ENCODE peak calls at places on chromosomes 12 and 14, in four cellular contexts. One of them, this sample, is unnamed.

GRCh38 chr12:118874698-118875548 is 106.4 kb upstream of the SRRM4 start:
- DNase-seq in hepatocyte: no peak
- DNase-seq in ovary: no peak
- DNase-seq in MM.1S: no peak
- DNase-seq in this sample: no peak

GRCh38 chr12:27277846-27278260 is 33.8 kb downstream of the STK38L start:
- DNase-seq in hepatocyte: peak; percentile 64
- DNase-seq in ovary: no peak
- DNase-seq in MM.1S: peak; percentile 55
- DNase-seq in this sample: peak; percentile 76

GRCh38 chr12:27333311-27334009 is 824 bp downstream of the BMAL2 start:
- DNase-seq in hepatocyte: peak; percentile 58
- DNase-seq in ovary: peak; percentile 36
- DNase-seq in MM.1S: peak; percentile 64
- DNase-seq in this sample: no peak

GRCh38 chr14:61179061-61179675 is 102.0 kb downstream of the TMEM30B start:
- DNase-seq in hepatocyte: no peak
- DNase-seq in ovary: no peak
- DNase-seq in MM.1S: no peak
- DNase-seq in this sample: no peak

GRCh38 chr14:47674546-47675238 is 713 bp downstream of the MDGA2 start:
- DNase-seq in hepatocyte: peak; percentile 22
- DNase-seq in ovary: no peak
- DNase-seq in MM.1S: no peak
- DNase-seq in this sample: no peak

GRCh38 chr12:89801284-89801683 is 92.6 kb upstream of the ATP2B1 start:
- DNase-seq in hepatocyte: no peak
- DNase-seq in ovary: no peak
- DNase-seq in MM.1S: no peak
- DNase-seq in this sample: no peak

GRCh38 chr12:11941601-11942360 is 129.0 kb upstream of the BCL2L14 start:
- DNase-seq in hepatocyte: no peak
- DNase-seq in ovary: no peak
- DNase-seq in MM.1S: no peak
- DNase-seq in this sample: peak; percentile 20

GRCh38 chr14:74897642-74898041 is 15.9 kb downstream of the DLST start:
- DNase-seq in hepatocyte: no peak
- DNase-seq in ovary: no peak
- DNase-seq in MM.1S: no peak
- DNase-seq in this sample: no peak

GRCh38 chr12:95146767-95147166 is 70.5 kb downstream of the FGD6 start:
- DNase-seq in hepatocyte: no peak
- DNase-seq in ovary: no peak
- DNase-seq in MM.1S: no peak
- DNase-seq in this sample: no peak

GRCh38 chr12:68919581-68920239 is 13.3 kb downstream of the CPM start:
- DNase-seq in hepatocyte: no peak
- DNase-seq in ovary: no peak
- DNase-seq in MM.1S: no peak
- DNase-seq in this sample: no peak

GRCh38 chr14:82657186-82657675 is 1123.6 kb upstream of the SEL1L start:
- DNase-seq in hepatocyte: no peak
- DNase-seq in ovary: no peak
- DNase-seq in MM.1S: no peak
- DNase-seq in this sample: no peak

GRCh38 chr14:75877292-75877691 is 104.5 kb downstream of the TGFB3 start:
- DNase-seq in hepatocyte: no peak
- DNase-seq in ovary: no peak
- DNase-seq in MM.1S: no peak
- DNase-seq in this sample: peak; percentile 72

GRCh38 chr12:122368361-122369073 is 54.0 kb downstream of the CLIP1 start:
- DNase-seq in hepatocyte: peak; percentile 68
- DNase-seq in ovary: no peak
- DNase-seq in MM.1S: no peak
- DNase-seq in this sample: peak; percentile 30

GRCh38 chr14:38089123-38089522 is 118.6 kb upstream of the SSTR1 start:
- DNase-seq in hepatocyte: no peak
- DNase-seq in ovary: no peak
- DNase-seq in MM.1S: no peak
- DNase-seq in this sample: no peak

GRCh38 chr14:37036669-37037341 is 135.6 kb downstream of the SLC25A21 start:
- DNase-seq in hepatocyte: no peak
- DNase-seq in ovary: no peak
- DNase-seq in MM.1S: peak; percentile 10
- DNase-seq in this sample: peak; percentile 6

GRCh38 chr12:57487055-57487596 is 742 bp upstream of the MARS1 start:
- DNase-seq in hepatocyte: no peak
- DNase-seq in ovary: no peak
- DNase-seq in MM.1S: no peak
- DNase-seq in this sample: no peak

GRCh38 chr12:57490126-57490525 is 2.3 kb downstream of the MARS1 start:
- DNase-seq in hepatocyte: no peak
- DNase-seq in ovary: no peak
- DNase-seq in MM.1S: no peak
- DNase-seq in this sample: no peak

GRCh38 chr12:57488397-57489156 is 709 bp downstream of the MARS1 start:
- DNase-seq in hepatocyte: no peak
- DNase-seq in ovary: no peak
- DNase-seq in MM.1S: peak; percentile 28
- DNase-seq in this sample: no peak

GRCh38 chr12:57487597-57488396 is at the start of gene MARS1:
- DNase-seq in hepatocyte: peak; percentile 97
- DNase-seq in ovary: peak; percentile 94
- DNase-seq in MM.1S: peak; percentile 98
- DNase-seq in this sample: peak; percentile 85

GRCh38 chr12:57489157-57489641 is 1.3 kb downstream of the MARS1 start:
- DNase-seq in hepatocyte: no peak
- DNase-seq in ovary: no peak
- DNase-seq in MM.1S: no peak
- DNase-seq in this sample: no peak
- H3K27ac ChIP-seq in hepatocyte: no peak overlapping the region
- H3K27ac ChIP-seq in ovary: no peak overlapping the region
- H3K27ac ChIP-seq in MM.1S: peak overlapping the region; percentile 66
- H3K27ac ChIP-seq in this sample: no peak overlapping the region

GRCh38 chr12:133124674-133125073 is 5.4 kb downstream of the ZNF891 start:
- DNase-seq in hepatocyte: no peak
- DNase-seq in ovary: no peak
- DNase-seq in MM.1S: no peak
- DNase-seq in this sample: no peak
- H3K9me3 ChIP-seq in hepatocyte: peaks cover 77% of the 10 kb centered on the region
- H3K9me3 ChIP-seq in ovary: peaks cover 27% of the 10 kb centered on the region
- H3K9me3 ChIP-seq in MM.1S: no peaks in the 10 kb centered on the region
- H3K9me3 ChIP-seq in this sample: peaks cover 48% of the 10 kb centered on the region

DNA sequence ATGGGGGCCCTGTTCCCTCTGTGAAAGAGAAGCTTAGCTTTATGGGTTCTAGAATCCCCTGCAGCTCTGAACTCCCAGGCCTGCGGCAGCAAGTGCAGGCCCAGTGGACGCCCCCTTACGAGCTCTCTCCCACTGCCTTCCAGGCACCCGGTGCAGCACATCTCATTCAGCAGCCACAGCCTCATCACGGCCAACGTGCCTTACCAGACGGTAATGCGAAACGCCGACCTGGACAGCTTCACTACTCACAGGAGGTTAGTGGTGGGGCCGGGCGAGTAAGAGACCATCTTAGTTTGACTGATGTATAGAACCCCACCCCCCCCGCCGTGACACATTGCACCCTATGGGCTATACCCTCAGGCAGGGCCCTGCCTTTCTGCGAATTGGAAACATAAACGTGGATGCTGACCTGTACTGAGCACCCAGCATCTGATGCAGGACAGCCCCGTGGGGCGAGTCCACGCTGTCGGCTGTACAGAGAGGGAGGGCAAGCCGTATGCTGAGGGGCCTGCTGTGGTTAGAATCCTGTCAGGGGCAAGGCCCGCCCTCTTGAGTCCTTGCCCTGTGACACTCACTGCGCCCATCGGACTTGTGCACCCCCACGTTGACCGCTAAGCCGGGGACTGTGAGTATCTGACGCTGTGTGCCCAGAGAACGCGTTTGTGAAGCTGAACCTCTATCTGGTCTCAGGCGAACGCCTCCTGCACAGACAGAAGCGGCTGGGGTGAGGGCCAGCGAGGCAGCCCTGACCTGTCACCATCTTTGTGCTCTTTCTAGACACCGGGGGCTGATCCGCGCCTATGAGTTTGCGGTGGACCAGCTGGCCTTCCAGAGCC is 71.7 kb downstream of the TESC start:
- DNase-seq in hepatocyte: no peak
- DNase-seq in ovary: peak; percentile 31
- DNase-seq in MM.1S: no peak
- DNase-seq in this sample: no peak
- H3K27ac ChIP-seq in hepatocyte: no peak overlapping the region
- H3K27ac ChIP-seq in ovary: no peak overlapping the region
- H3K27ac ChIP-seq in MM.1S: no peak overlapping the region
- H3K27ac ChIP-seq in this sample: no peak overlapping the region

DNA sequence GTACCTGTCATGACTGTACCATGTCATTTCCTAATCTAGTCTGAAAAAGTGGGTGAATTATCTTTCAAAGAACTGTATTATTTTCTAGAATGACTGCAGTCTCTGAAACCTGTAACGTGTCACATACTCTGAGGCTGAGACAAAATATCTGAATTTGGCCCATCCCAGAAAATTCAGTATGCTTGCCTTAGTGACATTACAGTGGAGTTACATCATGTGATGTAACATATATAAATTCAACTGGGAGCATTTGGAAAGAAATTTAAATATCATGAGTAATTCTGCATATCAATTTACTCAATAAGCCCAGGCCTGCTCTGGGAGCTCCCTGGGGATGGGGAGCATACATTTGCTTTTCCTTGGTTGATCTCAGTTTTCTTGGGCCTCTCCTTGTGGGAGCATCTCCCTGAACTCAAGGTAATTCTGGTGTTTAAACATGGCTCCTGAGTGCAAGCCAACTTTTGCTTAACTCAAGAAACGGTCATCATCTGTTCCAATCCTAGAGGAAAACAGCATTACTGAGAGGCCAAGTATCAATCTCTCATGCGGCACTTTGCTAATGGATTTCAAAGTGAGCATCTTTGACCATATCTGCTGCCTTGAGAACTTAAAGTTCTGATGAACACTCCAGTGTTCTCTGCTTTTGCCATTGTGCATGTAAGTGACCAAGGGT is 54.4 kb downstream of the AKAP6 start:
- DNase-seq in hepatocyte: no peak
- DNase-seq in ovary: no peak
- DNase-seq in MM.1S: no peak
- DNase-seq in this sample: no peak
- H3K9me3 ChIP-seq in hepatocyte: no peaks in the 10 kb centered on the region
- H3K9me3 ChIP-seq in ovary: no peaks in the 10 kb centered on the region
- H3K9me3 ChIP-seq in MM.1S: no peaks in the 10 kb centered on the region
- H3K9me3 ChIP-seq in this sample: no peaks in the 10 kb centered on the region

This sample was measured in AG04450.